ENCODE peak calls at places on chromosomes 12 and 14, in six cellular contexts. W, D, B, L, A and I are unnamed samples.

GRCh38 chr12:75704664-75705063 is 193.3 kb upstream of the KRR1 start:
- DNase-seq in B (no peak), D (no peak), L (no peak), A (no peak), W (no peak), I (no peak)

GRCh38 chr14:94686511-94687160 is 74.4 kb downstream of the SERPINA3 start:
- DNase-seq in D (no peak), B (no peak), L (no peak), A (peak; percentile 18), W (no peak), I (no peak)

GRCh38 chr12:112126916-112127315 is 1.6 kb downstream of the TRAFD1 start:
- DNase-seq in W (no peak), B (no peak), L (no peak), A (no peak), D (no peak), I (no peak)

GRCh38 chr12:75933136-75933535 is 98.4 kb downstream of the PHLDA1 start:
- DNase-seq in B (peak; percentile 81), A (no peak), L (no peak), W (peak; percentile 75), D (no peak), I (peak; percentile 38)

GRCh38 chr12:28189774-28190320 is 409 bp upstream of the CCDC91 start:
- DNase-seq in B (no peak), L (no peak), D (no peak), A (no peak), W (no peak), I (no peak)

GRCh38 chr12:1544991-1545700 is 49.2 kb downstream of the FBXL14 start:
- DNase-seq in A (no peak), L (no peak), B (no peak), D (no peak), W (no peak), I (no peak)

GRCh38 chr12:76946451-76946850 is 67.6 kb upstream of the CSRP2 start:
- DNase-seq in A (no peak), W (no peak), B (no peak), D (no peak), L (no peak), I (no peak)

GRCh38 chr12:13167226-13167625 is 29.3 kb upstream of the EMP1 start:
- DNase-seq in W (no peak), A (no peak), B (peak; percentile 81), D (no peak), L (no peak), I (no peak)

GRCh38 chr14:33949051-33950037 is 1.5 kb downstream of the EGLN3 start:
- DNase-seq in D (no peak), B (no peak), L (no peak), A (no peak), W (no peak), I (no peak)

GRCh38 chr14:49962616-49963015 is 69.7 kb downstream of the ARF6 start:
- DNase-seq in A (no peak), W (no peak), B (peak; percentile 96), L (peak; percentile 79), D (no peak), I (no peak)

GRCh38 chr12:3604750-3605638 is 114.0 kb downstream of the PRMT8 start:
- DNase-seq in B (peak; percentile 61), D (no peak), A (peak; percentile 74), L (peak; percentile 53), W (no peak), I (no peak)

GRCh38 chr14:104554608-104555401 is 24.8 kb upstream of the C14orf180 start:
- DNase-seq in L (no peak), A (no peak), W (no peak), D (no peak), B (no peak), I (no peak)

GRCh38 chr12:53051058-53051880 is 1.4 kb downstream of the TNS2 start:
- DNase-seq in D (no peak), W (no peak), L (peak; percentile 62), A (no peak), B (no peak), I (no peak)

GRCh38 chr12:14900521-14901227 is 15.0 kb upstream of the MGP start:
- DNase-seq in D (no peak), W (no peak), A (no peak), L (no peak), B (no peak), I (no peak)

GRCh38 chr14:98900236-98900635 is 371.8 kb downstream of the BCL11B start:
- DNase-seq in B (no peak), L (no peak), D (no peak), A (no peak), W (no peak), I (no peak)

GRCh38 chr12:76680940-76681339 is 83.0 kb upstream of the ZDHHC17 start:
- DNase-seq in B (no peak), L (no peak), D (no peak), A (no peak), W (peak; percentile 73), I (no peak)

GRCh38 chr12:104653730-104654328 is 197.1 kb downstream of the CHST11 start:
- DNase-seq in W (no peak), B (no peak), A (peak; percentile 70), D (no peak), L (no peak), I (no peak)

GRCh38 chr12:45350861-45351260 is 135.0 kb downstream of the ANO6 start:
- DNase-seq in A (no peak), B (peak; percentile 4), L (no peak), D (no peak), W (no peak), I (no peak)

GRCh38 chr14:92487513-92488133 is 26.0 kb upstream of the RIN3 start:
- DNase-seq in D (no peak), B (no peak), W (no peak), L (peak; percentile 14), A (peak; percentile 36), I (no peak)

GRCh38 chr14:103697601-103698379 is 17.5 kb downstream of the XRCC3 start:
- DNase-seq in D (no peak), W (no peak), B (no peak), A (no peak), L (no peak), I (no peak)

GRCh38 chr12:77253321-77253720 is 188.0 kb upstream of the E2F7 start:
- DNase-seq in W (no peak), L (no peak), D (no peak), A (no peak), B (no peak), I (no peak)

GRCh38 chr14:33592298-33592697 is 358.6 kb downstream of the EGLN3 start:
- DNase-seq in L (no peak), A (no peak), D (no peak), W (no peak), B (no peak), I (no peak)

DNA sequence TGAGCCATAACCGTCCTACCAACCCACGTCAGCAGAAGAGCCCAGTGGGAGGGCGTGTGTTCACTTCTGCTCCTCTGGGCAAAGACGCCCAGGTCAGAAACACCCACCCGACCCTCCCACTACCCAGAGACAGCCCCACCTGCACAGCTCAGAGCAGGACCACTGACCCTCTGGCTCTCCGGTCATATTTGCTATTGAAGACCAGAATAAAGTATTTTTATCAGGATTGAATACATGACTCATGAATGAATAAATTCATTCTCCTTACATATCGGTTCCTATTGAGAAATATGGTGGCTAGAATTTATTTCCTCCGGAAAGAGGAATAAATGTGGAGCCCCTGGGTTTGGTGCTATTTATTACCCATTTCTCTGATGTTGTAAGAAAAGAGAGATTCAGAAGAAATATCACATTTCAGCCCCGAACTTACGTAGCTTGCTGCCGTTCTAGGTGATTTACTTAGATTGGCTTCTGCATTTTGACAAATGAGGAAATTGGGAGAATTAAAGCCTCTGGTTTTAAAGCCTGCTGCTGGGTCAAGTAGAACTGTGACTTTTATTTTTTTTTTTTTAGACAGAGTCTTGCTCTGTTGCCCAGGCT is 36.4 kb upstream of the P2RX7 start:
- DNase-seq in A (no peak), W (no peak), L (no peak), D (no peak), B (no peak), I (no peak)
- TF ChIP-seq CTCF in A (no peak), W (no peak), L (no peak), D (no peak), B (no peak), I (no peak)

GRCh38 chr12:56084958-56085543 is 5.1 kb downstream of the ERBB3 start:
- DNase-seq in W (no peak), A (peak; percentile 76), L (peak; percentile 44), D (no peak), B (no peak), I (no peak)
- TF ChIP-seq CTCF in W (peak; percentile 43), A (peak; percentile 79), L (peak; percentile 13), D (no peak), B (peak; percentile 59), I (peak; percentile 16)

DNA sequence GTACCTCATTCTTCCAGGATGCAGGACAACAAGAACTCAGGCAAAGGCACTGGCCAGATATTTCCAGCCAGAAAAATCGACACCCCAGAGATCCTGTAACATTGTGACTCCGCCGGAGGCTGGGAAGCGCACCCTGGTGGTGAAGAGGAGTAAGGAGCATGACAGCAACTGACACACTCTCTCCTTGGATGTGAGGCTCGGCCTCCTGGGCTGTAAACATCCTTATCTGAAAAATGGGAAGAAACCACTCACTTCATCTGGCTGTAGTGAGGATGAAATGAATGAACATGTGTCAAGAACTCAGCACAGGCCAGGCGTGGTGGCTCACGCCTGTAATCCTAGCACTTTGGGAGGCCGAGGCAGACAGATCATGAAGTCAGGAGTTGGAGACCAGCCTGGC is 27.5 kb downstream of the TCHP start:
- DNase-seq in B (no peak), A (peak; percentile 71), D (no peak), L (peak; percentile 40), W (no peak), I (no peak)
- TF ChIP-seq CTCF in B (peak; percentile 84), A (peak; percentile 81), D (peak; percentile 67), L (peak; percentile 56), W (peak; percentile 87), I (peak; percentile 76)

GRCh38 chr12:100926669-100927248 is 132.2 kb downstream of the ANO4 start:
- DNase-seq in W (no peak), L (peak; percentile 23), B (peak; percentile 39), A (peak; percentile 90), D (no peak), I (no peak)
- TF ChIP-seq CTCF in W (peak; percentile 61), L (peak; percentile 12), B (peak; percentile 70), A (peak; percentile 77), D (no peak), I (peak; percentile 46)

GRCh38 chr12:93979189-93979588 is 169.2 kb upstream of the PLXNC1 start:
- DNase-seq in A (no peak), L (peak; percentile 36), B (peak; percentile 24), D (no peak), W (peak; percentile 10), I (no peak)
- TF ChIP-seq CTCF in A (peak; percentile 49), L (peak; percentile 47), B (peak; percentile 50), D (peak; percentile 38), W (peak; percentile 47), I (peak; percentile 29)

DNA sequence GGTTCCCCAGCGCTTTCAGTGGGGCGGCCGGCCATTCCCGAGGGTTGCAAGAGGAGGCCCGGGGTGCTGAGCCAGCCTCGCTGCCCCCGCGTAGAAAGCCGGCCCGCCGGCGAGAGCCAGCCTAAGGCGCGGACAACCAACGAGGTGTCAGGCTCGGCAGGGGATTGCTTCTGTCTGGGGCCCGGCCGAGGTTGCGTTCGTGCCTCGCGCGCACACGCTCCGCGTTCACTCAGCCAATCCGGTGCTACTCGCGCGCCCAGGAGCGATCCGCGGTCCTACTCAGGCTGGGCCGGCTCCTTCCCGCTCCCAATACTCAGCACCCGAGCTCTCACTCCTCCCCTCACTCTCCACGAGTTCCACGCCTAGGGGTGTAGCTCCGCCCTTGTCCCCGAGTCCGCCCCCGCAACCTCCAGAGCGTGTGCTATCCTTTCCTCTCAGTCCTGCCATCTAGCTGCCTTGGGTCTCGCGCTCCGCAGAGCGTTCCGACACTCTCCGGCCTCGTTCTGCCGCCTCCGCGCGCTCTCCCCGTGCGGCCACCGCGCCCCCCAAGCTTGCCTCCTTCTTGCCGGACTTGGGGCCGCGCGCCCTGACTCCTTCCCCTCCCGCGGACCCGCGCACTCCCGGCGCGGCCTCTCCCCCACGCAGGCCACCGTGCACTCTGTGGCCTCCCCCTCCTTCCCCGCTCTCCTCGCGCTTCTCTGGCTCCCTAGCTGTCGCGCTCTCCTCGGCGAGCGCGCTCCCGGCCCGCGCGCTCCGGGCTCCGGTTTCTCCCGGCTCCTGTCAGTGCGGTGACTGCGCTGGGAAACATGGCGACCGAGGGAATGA is at the start of gene GPHN:
- DNase-seq in L (peak; percentile 96), D (peak; percentile 72), A (peak; percentile 96), B (peak; percentile 99), W (peak; percentile 94), I (peak; percentile 94)
- TF ChIP-seq CTCF in L (no peak), D (peak; percentile 17), A (peak; percentile 18), B (peak; percentile 44), W (peak; percentile 29), I (peak; percentile 38)